ENCODE peak calls at places on chromosome 7, in nine cellular contexts. One of them, this sample, is unnamed. For H3K4me1, the result is how much of the 10 kb centered on the place peaks cover.

GRCh38 chr7:4739528-4739992 is 35.9 kb upstream of the AP5Z1 start:
- DNase-seq in CD4-positive, CD25-positive, alpha-beta regulatory T cell: peak
- DNase-seq in Karpas-422: no peak
- DNase-seq in aorta: no peak
- DNase-seq in neural progenitor cell: peak
- DNase-seq in IMR-90: peak
- DNase-seq in tibial artery: no peak
- DNase-seq in PC-3: no peak
- DNase-seq in adrenal gland: no peak
- DNase-seq in this sample: peak

GRCh38 chr7:35249537-35249907 is 4.4 kb downstream of the TBX20 start:
- DNase-seq in Karpas-422: no peak
- DNase-seq in CD4-positive, CD25-positive, alpha-beta regulatory T cell: no peak
- DNase-seq in tibial artery: no peak
- DNase-seq in PC-3: peak
- DNase-seq in neural progenitor cell: no peak
- DNase-seq in adrenal gland: no peak
- DNase-seq in aorta: no peak
- DNase-seq in IMR-90: no peak
- DNase-seq in this sample: no peak

GRCh38 chr7:578386-578785 is 58.7 kb upstream of the PDGFA start:
- DNase-seq in neural progenitor cell: no peak
- DNase-seq in tibial artery: no peak
- DNase-seq in CD4-positive, CD25-positive, alpha-beta regulatory T cell: no peak
- DNase-seq in IMR-90: no peak
- DNase-seq in Karpas-422: no peak
- DNase-seq in PC-3: no peak
- DNase-seq in aorta: no peak
- DNase-seq in adrenal gland: no peak
- DNase-seq in this sample: no peak

GRCh38 chr7:23969443-23969842 is 259.4 kb downstream of the STK31 start:
- DNase-seq in CD4-positive, CD25-positive, alpha-beta regulatory T cell: no peak
- DNase-seq in adrenal gland: no peak
- DNase-seq in PC-3: no peak
- DNase-seq in Karpas-422: no peak
- DNase-seq in IMR-90: no peak
- DNase-seq in tibial artery: no peak
- DNase-seq in neural progenitor cell: no peak
- DNase-seq in aorta: no peak
- DNase-seq in this sample: peak

GRCh38 chr7:94052398-94053180 is 48.4 kb upstream of the BET1 start:
- DNase-seq in CD4-positive, CD25-positive, alpha-beta regulatory T cell: no peak
- DNase-seq in PC-3: no peak
- DNase-seq in neural progenitor cell: no peak
- DNase-seq in Karpas-422: no peak
- DNase-seq in tibial artery: no peak
- DNase-seq in IMR-90: no peak
- DNase-seq in aorta: no peak
- DNase-seq in adrenal gland: no peak
- DNase-seq in this sample: no peak

GRCh38 chr7:877312-878232 is 1.2 kb downstream of the GET4 start:
- DNase-seq in CD4-positive, CD25-positive, alpha-beta regulatory T cell: peak
- DNase-seq in Karpas-422: no peak
- DNase-seq in tibial artery: no peak
- DNase-seq in neural progenitor cell: peak
- DNase-seq in IMR-90: no peak
- DNase-seq in adrenal gland: peak
- DNase-seq in PC-3: peak
- DNase-seq in aorta: peak
- DNase-seq in this sample: peak

GRCh38 chr7:109009636-109010035 is 440.0 kb downstream of the DNAJB9 start:
- DNase-seq in PC-3: no peak
- DNase-seq in tibial artery: no peak
- DNase-seq in CD4-positive, CD25-positive, alpha-beta regulatory T cell: no peak
- DNase-seq in neural progenitor cell: no peak
- DNase-seq in adrenal gland: no peak
- DNase-seq in IMR-90: no peak
- DNase-seq in aorta: no peak
- DNase-seq in Karpas-422: no peak
- DNase-seq in this sample: no peak

GRCh38 chr7:131574741-131575140 is 18.3 kb upstream of the PODXL start:
- DNase-seq in PC-3: no peak
- DNase-seq in Karpas-422: no peak
- DNase-seq in neural progenitor cell: no peak
- DNase-seq in adrenal gland: no peak
- DNase-seq in aorta: no peak
- DNase-seq in CD4-positive, CD25-positive, alpha-beta regulatory T cell: no peak
- DNase-seq in tibial artery: no peak
- DNase-seq in IMR-90: no peak
- DNase-seq in this sample: no peak

GRCh38 chr7:106658504-106659368 is 2.2 kb downstream of the CCDC71L start:
- DNase-seq in neural progenitor cell: no peak
- DNase-seq in PC-3: no peak
- DNase-seq in tibial artery: no peak
- DNase-seq in IMR-90: no peak
- DNase-seq in adrenal gland: no peak
- DNase-seq in Karpas-422: no peak
- DNase-seq in aorta: no peak
- DNase-seq in CD4-positive, CD25-positive, alpha-beta regulatory T cell: no peak
- DNase-seq in this sample: no peak

GRCh38 chr7:2043316-2044039 is 189.3 kb downstream of the MAD1L1 start:
- DNase-seq in neural progenitor cell: peak
- DNase-seq in PC-3: no peak
- DNase-seq in CD4-positive, CD25-positive, alpha-beta regulatory T cell: no peak
- DNase-seq in aorta: peak
- DNase-seq in IMR-90: no peak
- DNase-seq in tibial artery: peak
- DNase-seq in Karpas-422: no peak
- DNase-seq in adrenal gland: no peak
- DNase-seq in this sample: no peak

GRCh38 chr7:151290355-151290760 is 41.9 kb upstream of the SMARCD3 start:
- DNase-seq in aorta: no peak
- DNase-seq in Karpas-422: no peak
- DNase-seq in neural progenitor cell: no peak
- DNase-seq in adrenal gland: no peak
- DNase-seq in CD4-positive, CD25-positive, alpha-beta regulatory T cell: no peak
- DNase-seq in IMR-90: no peak
- DNase-seq in tibial artery: no peak
- DNase-seq in PC-3: no peak
- DNase-seq in this sample: no peak

GRCh38 chr7:30922596-30922995 is 10.9 kb downstream of the AQP1 start:
- DNase-seq in aorta: no peak
- DNase-seq in tibial artery: peak
- DNase-seq in Karpas-422: no peak
- DNase-seq in CD4-positive, CD25-positive, alpha-beta regulatory T cell: no peak
- DNase-seq in adrenal gland: peak
- DNase-seq in neural progenitor cell: no peak
- DNase-seq in IMR-90: no peak
- DNase-seq in PC-3: no peak
- DNase-seq in this sample: peak

GRCh38 chr7:81410471-81411117 is 359.3 kb downstream of the HGF start:
- DNase-seq in tibial artery: no peak
- DNase-seq in IMR-90: no peak
- DNase-seq in adrenal gland: no peak
- DNase-seq in neural progenitor cell: no peak
- DNase-seq in CD4-positive, CD25-positive, alpha-beta regulatory T cell: no peak
- DNase-seq in PC-3: peak
- DNase-seq in aorta: no peak
- DNase-seq in Karpas-422: no peak
- DNase-seq in this sample: no peak

GRCh38 chr7:50857804-50858203 is 75.1 kb upstream of the GRB10 start:
- DNase-seq in aorta: no peak
- DNase-seq in IMR-90: no peak
- DNase-seq in tibial artery: no peak
- DNase-seq in Karpas-422: no peak
- DNase-seq in PC-3: no peak
- DNase-seq in neural progenitor cell: no peak
- DNase-seq in CD4-positive, CD25-positive, alpha-beta regulatory T cell: no peak
- DNase-seq in adrenal gland: no peak
- DNase-seq in this sample: no peak

GRCh38 chr7:23022258-23022745 is 8.4 kb upstream of the HYCC1 start:
- DNase-seq in adrenal gland: no peak
- DNase-seq in aorta: no peak
- DNase-seq in tibial artery: no peak
- DNase-seq in PC-3: peak
- DNase-seq in IMR-90: peak
- DNase-seq in CD4-positive, CD25-positive, alpha-beta regulatory T cell: peak
- DNase-seq in Karpas-422: no peak
- DNase-seq in neural progenitor cell: no peak
- DNase-seq in this sample: no peak

GRCh38 chr7:10128748-10129147 is 844.9 kb upstream of the PHF14 start:
- DNase-seq in aorta: no peak
- DNase-seq in CD4-positive, CD25-positive, alpha-beta regulatory T cell: no peak
- DNase-seq in PC-3: peak
- DNase-seq in Karpas-422: peak
- DNase-seq in tibial artery: no peak
- DNase-seq in neural progenitor cell: peak
- DNase-seq in IMR-90: no peak
- DNase-seq in adrenal gland: no peak
- DNase-seq in this sample: no peak

GRCh38 chr7:13872751-13873150 is 116.7 kb downstream of the ETV1 start:
- DNase-seq in IMR-90: no peak
- DNase-seq in tibial artery: no peak
- DNase-seq in Karpas-422: no peak
- DNase-seq in CD4-positive, CD25-positive, alpha-beta regulatory T cell: no peak
- DNase-seq in neural progenitor cell: no peak
- DNase-seq in aorta: no peak
- DNase-seq in adrenal gland: no peak
- DNase-seq in PC-3: no peak
- DNase-seq in this sample: no peak

GRCh38 chr7:913736-914520 is 37.6 kb downstream of the GET4 start:
- DNase-seq in CD4-positive, CD25-positive, alpha-beta regulatory T cell: no peak
- DNase-seq in neural progenitor cell: no peak
- DNase-seq in tibial artery: no peak
- DNase-seq in IMR-90: no peak
- DNase-seq in Karpas-422: no peak
- DNase-seq in PC-3: peak
- DNase-seq in aorta: no peak
- DNase-seq in adrenal gland: no peak
- DNase-seq in this sample: peak

GRCh38 chr7:116236020-116236630 is 25.8 kb downstream of the TES start:
- DNase-seq in IMR-90: peak
- DNase-seq in adrenal gland: peak
- DNase-seq in CD4-positive, CD25-positive, alpha-beta regulatory T cell: peak
- DNase-seq in Karpas-422: peak
- DNase-seq in tibial artery: peak
- DNase-seq in PC-3: peak
- DNase-seq in aorta: no peak
- DNase-seq in neural progenitor cell: peak
- DNase-seq in this sample: peak

GRCh38 chr7:157735826-157736225 is 399.0 kb downstream of the DNAJB6 start:
- DNase-seq in neural progenitor cell: no peak
- DNase-seq in Karpas-422: no peak
- DNase-seq in PC-3: no peak
- DNase-seq in CD4-positive, CD25-positive, alpha-beta regulatory T cell: no peak
- DNase-seq in adrenal gland: no peak
- DNase-seq in tibial artery: no peak
- DNase-seq in aorta: peak
- DNase-seq in IMR-90: no peak
- DNase-seq in this sample: no peak

GRCh38 chr7:44633254-44634186 is 27.1 kb downstream of the OGDH start:
- DNase-seq in aorta: peak
- DNase-seq in Karpas-422: peak
- DNase-seq in tibial artery: peak
- DNase-seq in IMR-90: peak
- DNase-seq in neural progenitor cell: no peak
- DNase-seq in adrenal gland: peak
- DNase-seq in CD4-positive, CD25-positive, alpha-beta regulatory T cell: peak
- DNase-seq in PC-3: peak
- DNase-seq in this sample: peak
- H3K4me1 ChIP-seq in aorta: under half
- H3K4me1 ChIP-seq in Karpas-422: under half
- H3K4me1 ChIP-seq in tibial artery: under half
- H3K4me1 ChIP-seq in IMR-90: under half
- H3K4me1 ChIP-seq in neural progenitor cell: under half
- H3K4me1 ChIP-seq in adrenal gland: under half
- H3K4me1 ChIP-seq in CD4-positive, CD25-positive, alpha-beta regulatory T cell: half or more
- H3K4me1 ChIP-seq in PC-3: half or more
- H3K4me1 ChIP-seq in this sample: half or more

DNA sequence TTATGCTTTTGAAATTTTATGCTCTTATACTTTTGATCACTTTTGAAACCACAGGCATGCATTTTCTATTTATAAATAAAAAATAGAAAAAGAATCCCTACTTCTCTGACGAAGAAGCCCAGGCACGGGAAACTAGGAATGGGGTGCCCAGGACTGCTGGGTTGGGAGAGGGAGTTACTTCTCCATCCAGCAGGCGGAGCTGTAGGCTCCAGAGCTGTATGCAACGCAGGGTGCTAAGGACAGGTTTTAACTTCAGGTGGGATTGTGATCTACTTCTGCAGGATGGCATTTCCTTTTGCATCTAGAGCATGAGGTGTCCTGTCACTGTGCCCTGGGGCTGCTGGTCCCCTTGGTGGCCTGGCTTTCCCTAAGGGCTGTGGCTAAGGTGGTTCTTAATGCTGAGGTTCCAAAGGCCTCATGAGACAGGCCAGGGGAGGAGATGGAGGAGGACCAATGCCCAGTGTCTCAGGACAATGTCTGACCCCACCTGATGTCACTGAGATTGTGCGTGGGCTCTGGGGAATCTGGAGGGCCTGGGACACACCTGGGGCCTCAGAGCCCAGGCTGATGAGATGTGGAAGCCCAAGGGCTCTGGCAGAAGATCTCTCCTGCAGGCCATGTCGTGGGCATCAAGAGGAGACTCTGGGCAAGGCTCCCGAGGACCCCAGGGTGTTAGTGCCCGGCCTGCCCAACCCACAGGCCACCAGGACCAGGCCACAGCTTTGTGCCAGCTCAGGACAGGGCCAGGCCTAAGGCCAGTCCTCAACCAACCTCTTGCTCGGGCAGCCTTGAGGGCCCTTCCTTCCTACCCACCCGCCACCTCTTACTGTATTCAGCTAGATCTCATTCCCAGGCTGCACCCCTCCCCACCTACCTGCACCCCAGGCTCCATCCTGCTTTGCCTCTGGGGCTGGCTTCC is 507 bp downstream of the CCDC201 start:
- DNase-seq in aorta: no peak
- DNase-seq in neural progenitor cell: peak
- DNase-seq in tibial artery: no peak
- DNase-seq in adrenal gland: no peak
- DNase-seq in PC-3: peak
- DNase-seq in Karpas-422: peak
- DNase-seq in IMR-90: no peak
- DNase-seq in CD4-positive, CD25-positive, alpha-beta regulatory T cell: no peak
- DNase-seq in this sample: no peak
- H3K4me1 ChIP-seq in aorta: under half
- H3K4me1 ChIP-seq in neural progenitor cell: under half
- H3K4me1 ChIP-seq in tibial artery: under half
- H3K4me1 ChIP-seq in adrenal gland: under half
- H3K4me1 ChIP-seq in PC-3: under half
- H3K4me1 ChIP-seq in Karpas-422: under half
- H3K4me1 ChIP-seq in IMR-90: under half
- H3K4me1 ChIP-seq in CD4-positive, CD25-positive, alpha-beta regulatory T cell: under half
- H3K4me1 ChIP-seq in this sample: under half

GRCh38 chr7:91280604-91281003 is 16.4 kb downstream of the FZD1 start:
- DNase-seq in aorta: no peak
- DNase-seq in CD4-positive, CD25-positive, alpha-beta regulatory T cell: no peak
- DNase-seq in IMR-90: peak
- DNase-seq in neural progenitor cell: no peak
- DNase-seq in tibial artery: no peak
- DNase-seq in PC-3: no peak
- DNase-seq in adrenal gland: no peak
- DNase-seq in Karpas-422: no peak
- DNase-seq in this sample: no peak
- H3K4me1 ChIP-seq in aorta: under half
- H3K4me1 ChIP-seq in CD4-positive, CD25-positive, alpha-beta regulatory T cell: under half
- H3K4me1 ChIP-seq in IMR-90: under half
- H3K4me1 ChIP-seq in neural progenitor cell: under half
- H3K4me1 ChIP-seq in tibial artery: under half
- H3K4me1 ChIP-seq in PC-3: under half
- H3K4me1 ChIP-seq in adrenal gland: under half
- H3K4me1 ChIP-seq in Karpas-422: under half
- H3K4me1 ChIP-seq in this sample: under half

GRCh38 chr7:96825285-96825684 is 115.6 kb upstream of the SEM1 start:
- DNase-seq in PC-3: no peak
- DNase-seq in Karpas-422: peak
- DNase-seq in neural progenitor cell: no peak
- DNase-seq in IMR-90: no peak
- DNase-seq in tibial artery: no peak
- DNase-seq in CD4-positive, CD25-positive, alpha-beta regulatory T cell: no peak
- DNase-seq in adrenal gland: no peak
- DNase-seq in aorta: no peak
- DNase-seq in this sample: no peak
- H3K4me1 ChIP-seq in PC-3: under half
- H3K4me1 ChIP-seq in Karpas-422: under half
- H3K4me1 ChIP-seq in neural progenitor cell: under half
- H3K4me1 ChIP-seq in IMR-90: under half
- H3K4me1 ChIP-seq in tibial artery: under half
- H3K4me1 ChIP-seq in CD4-positive, CD25-positive, alpha-beta regulatory T cell: under half
- H3K4me1 ChIP-seq in adrenal gland: under half
- H3K4me1 ChIP-seq in aorta: under half
- H3K4me1 ChIP-seq in this sample: under half